ENCODE peak calls at places on chromosomes 3 and 15, in seven cellular contexts. F, H, Z, L, S, N and Y are unnamed samples.

GRCh38 chr3:66224220-66224619 is 3.4 kb downstream of the SLC25A26 start:
- DNase-seq in N (no peak), H (no peak), F (no peak), S (no peak), L (no peak), Z (no peak), Y (no peak)

GRCh38 chr15:74377831-74378766 is 10.7 kb upstream of the CYP11A1 start:
- DNase-seq in N (no peak), L (no peak), H (no peak), F (no peak), Z (no peak), S (no peak), Y (no peak)

GRCh38 chr3:54307616-54308180 is 185.3 kb downstream of the CACNA2D3 start:
- DNase-seq in N (no peak), H (no peak), S (no peak), L (no peak), Z (no peak), F (no peak), Y (no peak)

GRCh38 chr3:194777729-194778128 is 92.0 kb downstream of the FAM43A start:
- DNase-seq in L (no peak), Z (no peak), H (no peak), S (no peak), F (no peak), N (no peak), Y (no peak)

GRCh38 chr3:44198265-44198956 is 43.3 kb upstream of the TOPAZ1 start:
- DNase-seq in S (peak; percentile 41), H (peak; percentile 68), Z (peak; percentile 70), L (peak; percentile 49), F (peak; percentile 36), N (peak; percentile 63), Y (peak; percentile 38)

GRCh38 chr15:43775411-43775965 is 1.3 kb downstream of the ELL3 start:
- DNase-seq in L (no peak), Z (peak; percentile 54), S (no peak), N (peak; percentile 35), F (no peak), H (peak; percentile 89), Y (no peak)

GRCh38 chr15:80991446-80991845 is 1.8 kb upstream of the MESD start:
- DNase-seq in L (peak; percentile 35), Z (peak; percentile 38), H (peak; percentile 43), N (no peak), F (no peak), S (no peak), Y (no peak)

GRCh38 chr3:2090095-2090494 is 8.6 kb upstream of the CNTN4 start:
- DNase-seq in H (no peak), L (no peak), Z (no peak), S (no peak), N (no peak), F (no peak), Y (no peak)

GRCh38 chr3:124630994-124631393 is 99.3 kb upstream of the UMPS start:
- DNase-seq in N (no peak), F (no peak), H (no peak), Z (no peak), L (no peak), S (no peak), Y (no peak)

GRCh38 chr3:14487086-14487485 is 53.1 kb downstream of the GRIP2 start:
- DNase-seq in H (no peak), S (no peak), L (no peak), N (no peak), F (no peak), Z (no peak), Y (no peak)

GRCh38 chr3:39275963-39276593 is 3.8 kb downstream of the CX3CR1 start:
- DNase-seq in H (no peak), S (no peak), L (no peak), F (no peak), Z (no peak), N (no peak), Y (no peak)

GRCh38 chr15:50879016-50879415 is 29.5 kb upstream of the AP4E1 start:
- DNase-seq in S (no peak), Z (no peak), F (no peak), N (no peak), L (peak; percentile 20), H (no peak), Y (no peak)

GRCh38 chr3:112333002-112333385 is at the start of gene CD200:
- DNase-seq in Z (peak; percentile 43), L (peak; percentile 44), H (peak; percentile 68), F (no peak), S (peak; percentile 13), N (peak; percentile 26), Y (peak; percentile 24)

GRCh38 chr15:28895566-28895965 is 9.8 kb downstream of the APBA2 start:
- DNase-seq in H (no peak), N (no peak), F (no peak), L (no peak), Z (no peak), S (no peak), Y (no peak)

GRCh38 chr15:91787198-91787597 is 66.3 kb upstream of the SLCO3A1 start:
- DNase-seq in Z (no peak), F (no peak), L (no peak), N (no peak), S (no peak), H (no peak), Y (no peak)

GRCh38 chr3:143897558-143898305 is 49.5 kb upstream of the SLC9A9 start:
- DNase-seq in Z (peak; percentile 37), S (no peak), F (no peak), H (no peak), L (no peak), N (peak; percentile 54), Y (no peak)

GRCh38 chr15:72994778-72995177 is 57.5 kb upstream of the NEO1 start:
- DNase-seq in F (no peak), N (no peak), Z (no peak), L (no peak), H (peak; percentile 81), S (no peak), Y (no peak)

GRCh38 chr3:188905991-188906635 is 265.7 kb upstream of the TPRG1 start:
- DNase-seq in S (no peak), F (no peak), H (no peak), Z (no peak), N (no peak), L (no peak), Y (no peak)

GRCh38 chr3:52998781-52999509 is 46.9 kb downstream of the SFMBT1 start:
- DNase-seq in N (no peak), F (no peak), Z (no peak), S (no peak), H (no peak), L (no peak), Y (no peak)

GRCh38 chr3:20123121-20123652 is 62.8 kb downstream of the SGO1 start:
- DNase-seq in H (no peak), Z (no peak), L (no peak), N (no peak), S (no peak), F (no peak), Y (no peak)

GRCh38 chr3:170480111-170480510 is 61.4 kb downstream of the CLDN11 start:
- DNase-seq in N (no peak), Z (no peak), L (no peak), F (no peak), H (no peak), S (no peak), Y (no peak)

GRCh38 chr3:29683306-29683993 is 402.6 kb downstream of the RBMS3 start:
- DNase-seq in S (no peak), L (no peak), Z (peak; percentile 58), H (no peak), F (no peak), N (peak; percentile 72), Y (no peak)

GRCh38 chr15:93152951-93153350 is 63.9 kb upstream of the RGMA start:
- DNase-seq in H (peak; percentile 37), L (no peak), N (no peak), F (no peak), Z (no peak), S (no peak), Y (no peak)